ENCODE peak calls at places on chromosome 5, in six cellular contexts. One of them, this sample, is unnamed.

GRCh38 chr5:151205411-151205810 is 18.5 kb downstream of the CCDC69 start:
- DNase-seq in endothelial cell: no peak
- DNase-seq in nephron progenitor cell: no peak
- DNase-seq in neural crest cell: no peak
- DNase-seq in posterior cingulate gyrus: no peak
- DNase-seq in EL: no peak
- DNase-seq in this sample: no peak

GRCh38 chr5:140628711-140629110 is 4.3 kb downstream of the CD14 start:
- DNase-seq in endothelial cell: no peak
- DNase-seq in nephron progenitor cell: no peak
- DNase-seq in neural crest cell: no peak
- DNase-seq in posterior cingulate gyrus: no peak
- DNase-seq in EL: peak; percentile 32
- DNase-seq in this sample: no peak

GRCh38 chr5:103469288-103470065 is 93.1 kb downstream of the NUDT12 start:
- DNase-seq in endothelial cell: no peak
- DNase-seq in nephron progenitor cell: no peak
- DNase-seq in neural crest cell: no peak
- DNase-seq in posterior cingulate gyrus: no peak
- DNase-seq in EL: peak; percentile 65
- DNase-seq in this sample: no peak

GRCh38 chr5:171755354-171755821 is 30.2 kb upstream of the SMIM23 start:
- DNase-seq in endothelial cell: no peak
- DNase-seq in nephron progenitor cell: no peak
- DNase-seq in neural crest cell: no peak
- DNase-seq in posterior cingulate gyrus: no peak
- DNase-seq in EL: peak; percentile 40
- DNase-seq in this sample: no peak

GRCh38 chr5:54273715-54274114 is 36.7 kb downstream of the ARL15 start:
- DNase-seq in endothelial cell: no peak
- DNase-seq in nephron progenitor cell: no peak
- DNase-seq in neural crest cell: no peak
- DNase-seq in posterior cingulate gyrus: no peak
- DNase-seq in EL: no peak
- DNase-seq in this sample: no peak

GRCh38 chr5:773517-774264 is 10.8 kb downstream of the ZDHHC11B start:
- DNase-seq in endothelial cell: no peak
- DNase-seq in nephron progenitor cell: no peak
- DNase-seq in neural crest cell: no peak
- DNase-seq in posterior cingulate gyrus: no peak
- DNase-seq in EL: no peak
- DNase-seq in this sample: no peak

GRCh38 chr5:27944471-27944870 is 906.1 kb upstream of the CDH9 start:
- DNase-seq in endothelial cell: no peak
- DNase-seq in nephron progenitor cell: no peak
- DNase-seq in neural crest cell: no peak
- DNase-seq in posterior cingulate gyrus: no peak
- DNase-seq in EL: no peak
- DNase-seq in this sample: no peak

GRCh38 chr5:65952259-65952658 is 25.9 kb downstream of the ERBIN start:
- DNase-seq in endothelial cell: no peak
- DNase-seq in nephron progenitor cell: no peak
- DNase-seq in neural crest cell: no peak
- DNase-seq in posterior cingulate gyrus: no peak
- DNase-seq in EL: no peak
- DNase-seq in this sample: no peak

GRCh38 chr5:91384671-91385430 is 1.7 kb upstream of the ARRDC3 start:
- DNase-seq in endothelial cell: peak; percentile 48
- DNase-seq in nephron progenitor cell: peak; percentile 43
- DNase-seq in neural crest cell: no peak
- DNase-seq in posterior cingulate gyrus: no peak
- DNase-seq in EL: peak; percentile 86
- DNase-seq in this sample: no peak

GRCh38 chr5:149211566-149211965 is 60.1 kb upstream of the AFAP1L1 start:
- DNase-seq in endothelial cell: no peak
- DNase-seq in nephron progenitor cell: no peak
- DNase-seq in neural crest cell: no peak
- DNase-seq in posterior cingulate gyrus: no peak
- DNase-seq in EL: peak; percentile 57
- DNase-seq in this sample: no peak

GRCh38 chr5:98314262-98314661 is 459.2 kb upstream of the RGMB start:
- DNase-seq in endothelial cell: no peak
- DNase-seq in nephron progenitor cell: no peak
- DNase-seq in neural crest cell: no peak
- DNase-seq in posterior cingulate gyrus: no peak
- DNase-seq in EL: peak; percentile 93
- DNase-seq in this sample: no peak

GRCh38 chr5:120436996-120437395 is 27.1 kb upstream of the PRR16 start:
- DNase-seq in endothelial cell: no peak
- DNase-seq in nephron progenitor cell: no peak
- DNase-seq in neural crest cell: no peak
- DNase-seq in posterior cingulate gyrus: no peak
- DNase-seq in EL: peak; percentile 50
- DNase-seq in this sample: no peak

GRCh38 chr5:36147681-36148080 is 4.0 kb downstream of the LMBRD2 start:
- DNase-seq in endothelial cell: no peak
- DNase-seq in nephron progenitor cell: no peak
- DNase-seq in neural crest cell: no peak
- DNase-seq in posterior cingulate gyrus: no peak
- DNase-seq in EL: peak; percentile 41
- DNase-seq in this sample: no peak

GRCh38 chr5:95822038-95822407 is 503 bp downstream of the GLRX start:
- DNase-seq in endothelial cell: peak; percentile 41
- DNase-seq in nephron progenitor cell: peak; percentile 65
- DNase-seq in neural crest cell: no peak
- DNase-seq in posterior cingulate gyrus: no peak
- DNase-seq in EL: peak; percentile 48
- DNase-seq in this sample: no peak

GRCh38 chr5:150144211-150144801 is 11.3 kb downstream of the PDGFRB start:
- DNase-seq in endothelial cell: no peak
- DNase-seq in nephron progenitor cell: no peak
- DNase-seq in neural crest cell: no peak
- DNase-seq in posterior cingulate gyrus: no peak
- DNase-seq in EL: peak; percentile 63
- DNase-seq in this sample: no peak

GRCh38 chr5:141871870-141872269 is 6.3 kb downstream of the PCDH1 start:
- DNase-seq in endothelial cell: no peak
- DNase-seq in nephron progenitor cell: no peak
- DNase-seq in neural crest cell: no peak
- DNase-seq in posterior cingulate gyrus: no peak
- DNase-seq in EL: no peak
- DNase-seq in this sample: no peak

GRCh38 chr5:149962040-149962439 is 1.5 kb downstream of the SLC26A2 start:
- DNase-seq in endothelial cell: peak; percentile 15
- DNase-seq in nephron progenitor cell: no peak
- DNase-seq in neural crest cell: no peak
- DNase-seq in posterior cingulate gyrus: no peak
- DNase-seq in EL: peak; percentile 51
- DNase-seq in this sample: no peak

GRCh38 chr5:115456056-115456455 is 88.5 kb downstream of the FEM1C start:
- DNase-seq in endothelial cell: no peak
- DNase-seq in nephron progenitor cell: no peak
- DNase-seq in neural crest cell: no peak
- DNase-seq in posterior cingulate gyrus: no peak
- DNase-seq in EL: no peak
- DNase-seq in this sample: no peak

GRCh38 chr5:33310471-33310870 is 130.3 kb upstream of the TARS1 start:
- DNase-seq in endothelial cell: no peak
- DNase-seq in nephron progenitor cell: no peak
- DNase-seq in neural crest cell: no peak
- DNase-seq in posterior cingulate gyrus: no peak
- DNase-seq in EL: peak; percentile 84
- DNase-seq in this sample: no peak

GRCh38 chr5:21219255-21219654 is 1231.3 kb upstream of the CDH18 start:
- DNase-seq in endothelial cell: no peak
- DNase-seq in nephron progenitor cell: no peak
- DNase-seq in neural crest cell: no peak
- DNase-seq in posterior cingulate gyrus: no peak
- DNase-seq in EL: no peak
- DNase-seq in this sample: no peak

GRCh38 chr5:179530069-179530998 is 20.0 kb upstream of the RUFY1 start:
- DNase-seq in endothelial cell: peak; percentile 73
- DNase-seq in nephron progenitor cell: peak; percentile 59
- DNase-seq in neural crest cell: peak; percentile 51
- DNase-seq in posterior cingulate gyrus: no peak
- DNase-seq in EL: peak; percentile 59
- DNase-seq in this sample: no peak

GRCh38 chr5:42377496-42377895 is 45.7 kb upstream of the GHR start:
- DNase-seq in endothelial cell: no peak
- DNase-seq in nephron progenitor cell: no peak
- DNase-seq in neural crest cell: no peak
- DNase-seq in posterior cingulate gyrus: no peak
- DNase-seq in EL: no peak
- DNase-seq in this sample: no peak

GRCh38 chr5:84635235-84636055 is 250.8 kb upstream of the EDIL3 start:
- DNase-seq in endothelial cell: no peak
- DNase-seq in nephron progenitor cell: no peak
- DNase-seq in neural crest cell: no peak
- DNase-seq in posterior cingulate gyrus: no peak
- DNase-seq in EL: no peak
- DNase-seq in this sample: no peak

GRCh38 chr5:57494104-57495098 is 11.8 kb upstream of the ACTBL2 start:
- DNase-seq in endothelial cell: no peak
- DNase-seq in nephron progenitor cell: no peak
- DNase-seq in neural crest cell: no peak
- DNase-seq in posterior cingulate gyrus: no peak
- DNase-seq in EL: peak; percentile 98
- DNase-seq in this sample: no peak

GRCh38 chr5:5665225-5666075 is 243.0 kb downstream of the ICE1 start:
- DNase-seq in endothelial cell: no peak
- DNase-seq in nephron progenitor cell: no peak
- DNase-seq in neural crest cell: no peak
- DNase-seq in posterior cingulate gyrus: no peak
- DNase-seq in EL: no peak
- DNase-seq in this sample: no peak

GRCh38 chr5:6228257-6229250 is 149.8 kb downstream of the MED10 start:
- DNase-seq in endothelial cell: no peak
- DNase-seq in nephron progenitor cell: no peak
- DNase-seq in neural crest cell: no peak
- DNase-seq in posterior cingulate gyrus: no peak
- DNase-seq in EL: no peak
- DNase-seq in this sample: no peak

GRCh38 chr5:147417133-147417813 is 92.6 kb downstream of the DPYSL3 start:
- DNase-seq in endothelial cell: no peak
- DNase-seq in nephron progenitor cell: no peak
- DNase-seq in neural crest cell: no peak
- DNase-seq in posterior cingulate gyrus: no peak
- DNase-seq in EL: peak; percentile 10
- DNase-seq in this sample: no peak

GRCh38 chr5:80492741-80493140 is 4.8 kb downstream of the FAM151B start:
- DNase-seq in endothelial cell: no peak
- DNase-seq in nephron progenitor cell: no peak
- DNase-seq in neural crest cell: no peak
- DNase-seq in posterior cingulate gyrus: no peak
- DNase-seq in EL: no peak
- DNase-seq in this sample: no peak

GRCh38 chr5:145101246-145101645 is 733.9 kb downstream of the PRELID2 start:
- DNase-seq in endothelial cell: peak; percentile 5
- DNase-seq in nephron progenitor cell: no peak
- DNase-seq in neural crest cell: no peak
- DNase-seq in posterior cingulate gyrus: no peak
- DNase-seq in EL: peak; percentile 17
- DNase-seq in this sample: no peak

GRCh38 chr5:93162201-93162654 is 418.8 kb downstream of the NR2F1-AS1 start:
- DNase-seq in endothelial cell: no peak
- DNase-seq in nephron progenitor cell: peak; percentile 32
- DNase-seq in neural crest cell: no peak
- DNase-seq in posterior cingulate gyrus: no peak
- DNase-seq in EL: peak; percentile 56
- DNase-seq in this sample: no peak